ENCODE peak calls at places on chromosome 22, in nine cellular contexts. D is activated CD4-positive, CD25-positive, alpha-beta regulatory T cell treated with anti-CD3 and anti-CD28 coated beads, Interleukin-2, amount 50 U/mL, for 24 hours; C is gastroesophageal sphincter; A is T-cell; B is RWPE2; G is right lobe of liver; W is sciatic nerve; P is activated T-cell treated with anti-CD3 and anti-CD28 coated beads, Interleukin-2, amount 50 U/mL, for 4 hours; V is HepG2. Z is an unnamed sample.

GRCh38 chr22:30000566-30000965 is 79.7 kb upstream of the HORMAD2 start:
- ATAC-seq in D (no peak), C (no peak), A (no peak), B (peak), G (no peak), W (no peak), P (peak), V (no peak), Z (no peak)

GRCh38 chr22:19870153-19871022 is 15.7 kb upstream of the GNB1L start:
- ATAC-seq in D (no peak), C (no peak), A (no peak), B (no peak), G (peak), W (no peak), P (no peak), V (peak), Z (no peak)

GRCh38 chr22:44180706-44181032 is at the start of gene PARVG:
- ATAC-seq in D (peak), C (no peak), A (peak), B (peak), G (no peak), W (no peak), P (peak), V (no peak), Z (peak)

GRCh38 chr22:49026476-49027121 is 801.1 kb downstream of the BRD1 start:
- ATAC-seq in D (no peak), C (no peak), A (no peak), B (no peak), G (no peak), W (peak), P (no peak), V (peak), Z (no peak)

GRCh38 chr22:44363980-44364749 is 51.4 kb upstream of the SHISAL1 start:
- ATAC-seq in D (no peak), C (no peak), A (no peak), B (no peak), G (no peak), W (peak), P (no peak), V (no peak), Z (no peak)

GRCh38 chr22:25390297-25391240 is 171.1 kb downstream of the CRYBB2 start:
- ATAC-seq in D (no peak), C (no peak), A (no peak), B (no peak), G (peak), W (peak), P (no peak), V (peak), Z (no peak)

GRCh38 chr22:38461057-38461413 is 6.0 kb upstream of the KCNJ4 start:
- ATAC-seq in D (peak), C (peak), A (peak), B (peak), G (peak), W (peak), P (peak), V (peak), Z (peak)

GRCh38 chr22:41369837-41370236 is 11.9 kb upstream of the TEF start:
- ATAC-seq in D (no peak), C (no peak), A (no peak), B (no peak), G (no peak), W (no peak), P (no peak), V (no peak), Z (no peak)

GRCh38 chr22:32830473-32830872 is 29.0 kb downstream of the TIMP3 start:
- ATAC-seq in D (no peak), C (peak), A (no peak), B (no peak), G (peak), W (peak), P (no peak), V (no peak), Z (no peak)

GRCh38 chr22:21016644-21017420 is 1.9 kb downstream of the P2RX6 start:
- ATAC-seq in D (no peak), C (no peak), A (no peak), B (no peak), G (no peak), W (no peak), P (no peak), V (no peak), Z (no peak)

GRCh38 chr22:26127126-26127525 is 42.1 kb upstream of the SEZ6L start:
- ATAC-seq in D (no peak), C (no peak), A (no peak), B (no peak), G (no peak), W (no peak), P (no peak), V (no peak), Z (no peak)

GRCh38 chr22:32030508-32031247 is 12.4 kb upstream of the SLC5A1 start:
- ATAC-seq in D (no peak), C (no peak), A (no peak), B (no peak), G (no peak), W (no peak), P (no peak), V (no peak), Z (no peak)

GRCh38 chr22:41308054-41308453 is 6.7 kb downstream of the ZC3H7B start:
- ATAC-seq in D (no peak), C (peak), A (no peak), B (no peak), G (peak), W (peak), P (no peak), V (peak), Z (no peak)

GRCh38 chr22:23691748-23692423 is 1.1 kb downstream of the RGL4 start:
- ATAC-seq in D (no peak), C (no peak), A (no peak), B (no peak), G (no peak), W (no peak), P (no peak), V (no peak), Z (no peak)

GRCh38 chr22:40526960-40527359 is 109.6 kb downstream of the MRTFA start:
- ATAC-seq in D (no peak), C (no peak), A (no peak), B (no peak), G (no peak), W (no peak), P (no peak), V (no peak), Z (no peak)

GRCh38 chr22:46501701-46502100 is 35.7 kb downstream of the CELSR1 start:
- ATAC-seq in D (no peak), C (no peak), A (no peak), B (peak), G (no peak), W (peak), P (no peak), V (no peak), Z (no peak)

GRCh38 chr22:33247758-33248157 is 189.6 kb upstream of the SYN3 start:
- ATAC-seq in D (peak), C (no peak), A (no peak), B (peak), G (no peak), W (no peak), P (peak), V (no peak), Z (peak)